ENCODE peak calls at places on chromosome 12, in five cellular contexts. O is HEK293T, B is AG10803, L is head of caudate nucleus, F is activated T-helper 1 cell treated with Interleukin-2 at 50 U/mL for 16 hours. H is an unnamed sample.
A peak's percentile ranks its signal among the peaks of the same experiment; 100 is the strongest.

GRCh38 chr12:46553911-46554310 is 181.3 kb upstream of the SLC38A2 start:
- DNase-seq in L (no peak), F (no peak), O (no peak), B (peak; percentile 86), H (no peak)

GRCh38 chr12:132560831-132561783 is 49.3 kb downstream of the LRCOL1 start:
- DNase-seq in B (peak; percentile 24), F (peak; percentile 46), L (peak; percentile 37), O (peak; percentile 89), H (no peak)

GRCh38 chr12:108468149-108468968 is 46.7 kb upstream of the FICD start:
- DNase-seq in O (peak; percentile 40), L (no peak), F (no peak), B (peak; percentile 17), H (no peak)

GRCh38 chr12:94046626-94047410 is 101.6 kb upstream of the PLXNC1 start:
- DNase-seq in L (no peak), B (no peak), F (no peak), O (no peak), H (peak; percentile 7)

GRCh38 chr12:96397756-96398421 is 2.4 kb downstream of the CDK17 start:
- DNase-seq in B (peak; percentile 71), O (no peak), L (no peak), F (no peak), H (no peak)

GRCh38 chr12:122355702-122356101 is 66.8 kb downstream of the CLIP1 start:
- DNase-seq in B (no peak), O (no peak), F (no peak), L (no peak), H (no peak)

GRCh38 chr12:75707983-75708382 is 196.6 kb upstream of the KRR1 start:
- DNase-seq in B (no peak), L (no peak), O (no peak), F (no peak), H (no peak)

GRCh38 chr12:50058743-50059312 is 1.4 kb downstream of the ASIC1 start:
- DNase-seq in O (no peak), L (no peak), B (no peak), F (no peak), H (no peak)

GRCh38 chr12:24839268-24839791 is 109.6 kb downstream of the BCAT1 start:
- DNase-seq in O (no peak), B (peak; percentile 47), L (no peak), F (no peak), H (no peak)

GRCh38 chr12:131857908-131858850 is 30.0 kb downstream of the MMP17 start:
- DNase-seq in L (no peak), F (no peak), O (no peak), B (no peak), H (no peak)

GRCh38 chr12:66288121-66288520 is 14.2 kb upstream of the HELB start:
- DNase-seq in F (peak; percentile 49), O (no peak), B (no peak), L (no peak), H (no peak)

GRCh38 chr12:90622431-90622830 is 332.5 kb downstream of the CCER1 start:
- DNase-seq in O (no peak), B (no peak), F (no peak), L (no peak), H (peak; percentile 22)

GRCh38 chr12:15151141-15152091 is 69.8 kb downstream of the RERG start:
- DNase-seq in B (no peak), L (no peak), O (no peak), F (no peak), H (no peak)

GRCh38 chr12:19710811-19711793 is 271.8 kb downstream of the AEBP2 start:
- DNase-seq in O (no peak), L (no peak), B (no peak), F (no peak), H (peak; percentile 68)

GRCh38 chr12:64373204-64373603 is 17.4 kb downstream of the C12orf56 start:
- DNase-seq in F (no peak), B (no peak), O (no peak), L (no peak), H (no peak)

GRCh38 chr12:80272516-80272915 is 171.5 kb upstream of the PTPRQ start:
- DNase-seq in B (peak; percentile 21), F (no peak), L (no peak), O (no peak), H (no peak)

GRCh38 chr12:127507336-127507735 is 759.6 kb upstream of the TMEM132C start:
- DNase-seq in O (no peak), L (no peak), F (no peak), B (no peak), H (no peak)

GRCh38 chr12:14619731-14620501 is 52.2 kb upstream of the PLBD1 start:
- DNase-seq in F (no peak), B (no peak), L (no peak), O (no peak), H (no peak)

GRCh38 chr12:68780731-68781130 is 27.2 kb upstream of the MDM2 start:
- DNase-seq in L (no peak), F (no peak), B (no peak), O (no peak), H (no peak)

GRCh38 chr12:3869860-3870259 is 3.3 kb downstream of the PARP11 start:
- DNase-seq in O (no peak), F (no peak), L (no peak), B (no peak), H (no peak)

GRCh38 chr12:121165316-121165715 is 32.6 kb downstream of the P2RX7 start:
- DNase-seq in F (no peak), B (no peak), L (no peak), O (no peak), H (no peak)

GRCh38 chr12:76025601-76026575 is 5.7 kb downstream of the PHLDA1 start:
- DNase-seq in O (no peak), B (peak; percentile 25), L (no peak), F (no peak), H (no peak)

GRCh38 chr12:80017261-80017870 is 82.0 kb upstream of the OTOGL start:
- DNase-seq in F (no peak), O (no peak), B (no peak), L (no peak), H (no peak)

GRCh38 chr12:115771601-115772000 is 505.9 kb downstream of the MED13L start:
- DNase-seq in B (no peak), L (no peak), O (no peak), F (no peak), H (no peak)

GRCh38 chr12:51371295-51371953 is 19.8 kb downstream of the GALNT6 start:
- DNase-seq in B (peak; percentile 93), O (peak; percentile 55), F (no peak), L (no peak), H (peak; percentile 98)

GRCh38 chr12:42124764-42125371 is 19.8 kb downstream of the GXYLT1 start:
- DNase-seq in L (no peak), F (no peak), O (no peak), B (no peak), H (no peak)

GRCh38 chr12:46933947-46934346 is 108.2 kb upstream of the SLC38A4 start:
- DNase-seq in F (no peak), B (peak; percentile 77), L (no peak), O (peak; percentile 18), H (no peak)

GRCh38 chr12:52181757-52182156 is 10.1 kb downstream of the KRT80 start:
- DNase-seq in F (no peak), O (peak; percentile 41), L (no peak), B (peak; percentile 73), H (no peak)

GRCh38 chr12:71865166-71865713 is 25.7 kb downstream of the TBC1D15 start:
- DNase-seq in F (no peak), L (no peak), B (peak; percentile 97), O (no peak), H (peak; percentile 49)

GRCh38 chr12:19220861-19221466 is 91.4 kb downstream of the PLEKHA5 start:
- DNase-seq in O (no peak), F (no peak), L (no peak), B (peak; percentile 87), H (no peak)

GRCh38 chr12:110639336-110640178 is 25.6 kb downstream of the TCTN1 start:
- DNase-seq in B (peak; percentile 63), F (no peak), O (no peak), L (no peak), H (no peak)

GRCh38 chr12:53074290-53074998 is 4.7 kb downstream of the SPRYD3 start:
- DNase-seq in O (no peak), L (no peak), B (no peak), F (no peak), H (no peak)

GRCh38 chr12:83823386-83824045 is 1089.1 kb downstream of the SLC6A15 start:
- DNase-seq in L (peak; percentile 74), F (no peak), B (no peak), O (peak; percentile 47), H (peak; percentile 6)

GRCh38 chr12:120853188-120853587 is 51.0 kb downstream of the SPPL3 start:
- DNase-seq in O (no peak), B (peak; percentile 21), L (no peak), F (no peak), H (no peak)

GRCh38 chr12:27623645-27624044 is 72.6 kb upstream of the REP15 start:
- DNase-seq in O (no peak), L (no peak), B (peak; percentile 25), F (no peak), H (no peak)

H was measured in epithelial cell of proximal tubule.